ENCODE peak calls at places on chromosomes 13 and 19, in ten cellular contexts. Y is omental fat pad; Q is globus pallidus; A is GM04503; F is stimulated activated CD4-positive, alpha-beta T cell treated with anti-CD3 and anti-CD28 coated beads, Interleukin-4, amount 100 ng/mL, for 1 hour; M is AG08395; Z is upper lobe of right lung; X is endothelial cell; V is NCI-H2171; O is fibroblast of the conjunctiva. W is an unnamed sample.

GRCh38 chr13:57633141-57633949 is 1.8 kb downstream of the PCDH17 start:
- DNase-seq in Z (peak; percentile 75), V (no peak), O (no peak), Q (peak; percentile 88), Y (no peak), M (no peak), X (peak; percentile 80), F (no peak), A (no peak), W (peak; percentile 91)

GRCh38 chr19:18357442-18358264 is 17.3 kb downstream of the PGPEP1 start:
- DNase-seq in O (no peak), Z (no peak), M (no peak), V (no peak), A (no peak), Y (no peak), X (no peak), Q (no peak), F (no peak), W (no peak)

GRCh38 chr19:16415806-16416205 is 56.0 kb downstream of the EPS15L1 start:
- DNase-seq in V (no peak), M (no peak), F (no peak), A (no peak), Q (no peak), Z (no peak), X (no peak), Y (no peak), O (no peak), W (no peak)

GRCh38 chr13:108495686-108496363 is 133.6 kb upstream of the MYO16 start:
- DNase-seq in M (no peak), Q (no peak), Z (no peak), A (no peak), F (no peak), Y (no peak), O (no peak), X (peak; percentile 34), V (no peak), W (no peak)

GRCh38 chr19:43769256-43769655 is 11.5 kb downstream of the KCNN4 start:
- DNase-seq in F (no peak), Y (no peak), O (no peak), Z (no peak), X (no peak), Q (no peak), A (no peak), M (no peak), V (no peak), W (no peak)

GRCh38 chr19:39299404-39299803 is 3.2 kb downstream of the IFNL1 start:
- DNase-seq in Z (no peak), M (no peak), Q (no peak), V (no peak), O (no peak), A (no peak), X (no peak), Y (no peak), F (no peak), W (no peak)

GRCh38 chr19:10142701-10143375 is 23.1 kb upstream of the EIF3G start:
- DNase-seq in A (no peak), F (peak; percentile 27), Q (no peak), X (no peak), Z (peak; percentile 79), M (no peak), O (no peak), V (no peak), Y (no peak), W (no peak)

GRCh38 chr19:38004505-38005223 is 97.7 kb downstream of the SIPA1L3 start:
- DNase-seq in Q (peak; percentile 99), M (peak; percentile 97), X (peak; percentile 63), A (peak; percentile 95), Z (peak; percentile 76), O (peak; percentile 95), F (no peak), Y (peak; percentile 47), V (peak; percentile 91), W (peak; percentile 94)

GRCh38 chr13:51955281-51955771 is 55.9 kb downstream of the ATP7B start:
- DNase-seq in A (no peak), Z (no peak), M (no peak), O (no peak), Y (no peak), Q (no peak), V (peak; percentile 92), X (no peak), F (no peak), W (no peak)

GRCh38 chr13:21079761-21080730 is 18.7 kb upstream of the LATS2 start:
- DNase-seq in O (no peak), V (no peak), X (peak; percentile 31), M (peak; percentile 76), Q (no peak), Z (no peak), Y (no peak), A (peak; percentile 97), F (no peak), W (no peak)

GRCh38 chr19:58572818-58573657 is at the start of gene MZF1:
- DNase-seq in F (peak; percentile 100), M (peak; percentile 99), Z (peak; percentile 100), X (peak; percentile 98), Y (peak; percentile 99), Q (peak; percentile 99), A (peak; percentile 100), O (peak; percentile 100), V (no peak), W (peak; percentile 100)

GRCh38 chr19:34588846-34589245 is 88.1 kb downstream of the SCGB2B2 start:
- DNase-seq in Y (no peak), A (no peak), V (no peak), Z (no peak), F (no peak), M (no peak), Q (no peak), X (no peak), O (no peak), W (no peak)

GRCh38 chr19:49190781-49191180 is 33.2 kb downstream of the TRPM4 start:
- DNase-seq in F (no peak), O (no peak), A (no peak), M (no peak), V (no peak), X (no peak), Z (no peak), Y (no peak), Q (no peak), W (peak; percentile 36)

GRCh38 chr19:32240316-32240715 is 105.1 kb upstream of the ZNF507 start:
- DNase-seq in X (no peak), M (no peak), A (no peak), V (no peak), Q (no peak), Z (no peak), Y (no peak), O (no peak), F (no peak), W (no peak)

GRCh38 chr19:47095707-47096704 is 17.6 kb downstream of the ZC3H4 start:
- DNase-seq in O (no peak), V (no peak), Q (no peak), Z (peak; percentile 94), Y (no peak), A (no peak), X (no peak), M (no peak), F (no peak), W (no peak)